ENCODE peak calls at places on chromosome 11, in six cellular contexts. M is stomach, Z is PC-3, Q is kidney epithelial cell, K is brain microvascular endothelial cell, S is neural progenitor cell. A is an unnamed sample.

GRCh38 chr11:35943761-35944502 is at the start of gene LDLRAD3:
- DNase-seq in M (peak), Z (peak), Q (no peak), K (peak), S (peak), A (peak)

GRCh38 chr11:37449146-37449545 is 851.1 kb upstream of the RAG2 start:
- DNase-seq in M (no peak), Z (peak), Q (no peak), K (peak), S (peak), A (peak)

GRCh38 chr11:119447664-119448242 is 24.8 kb upstream of the THY1 start:
- DNase-seq in M (no peak), Z (no peak), Q (no peak), K (no peak), S (no peak), A (no peak)

GRCh38 chr11:28835790-28836189 is 727.6 kb downstream of the METTL15 start:
- DNase-seq in M (no peak), Z (peak), Q (peak), K (peak), S (no peak), A (peak)

GRCh38 chr11:71349627-71350026 is 97.2 kb upstream of the SHANK2 start:
- DNase-seq in M (no peak), Z (no peak), Q (no peak), K (no peak), S (no peak), A (no peak)

GRCh38 chr11:1425006-1425405 is 35.3 kb downstream of the BRSK2 start:
- DNase-seq in M (no peak), Z (no peak), Q (no peak), K (no peak), S (no peak), A (no peak)

GRCh38 chr11:45155627-45156180 is 9.3 kb downstream of the PRDM11 start:
- DNase-seq in M (no peak), Z (no peak), Q (no peak), K (no peak), S (no peak), A (no peak)

GRCh38 chr11:64844330-64845124 is at the start of gene CDC42BPG:
- DNase-seq in M (peak), Z (peak), Q (no peak), K (peak), S (peak), A (no peak)

GRCh38 chr11:5736396-5736795 is at the start of gene OR56B1:
- DNase-seq in M (no peak), Z (no peak), Q (no peak), K (peak), S (no peak), A (no peak)

GRCh38 chr11:118002541-118003019 is 16.4 kb downstream of the IL10RA start:
- DNase-seq in M (no peak), Z (no peak), Q (no peak), K (no peak), S (peak), A (no peak)

GRCh38 chr11:8005556-8005955 is 18.4 kb downstream of the EIF3F start:
- DNase-seq in M (no peak), Z (no peak), Q (no peak), K (no peak), S (no peak), A (no peak)

GRCh38 chr11:2539761-2540520 is 95.1 kb downstream of the KCNQ1 start:
- DNase-seq in M (no peak), Z (no peak), Q (no peak), K (no peak), S (peak), A (no peak)

GRCh38 chr11:693415-693831 is 1.6 kb downstream of the DEAF1 start:
- DNase-seq in M (no peak), Z (peak), Q (no peak), K (no peak), S (peak), A (no peak)

GRCh38 chr11:132050577-132051180 is 680.3 kb downstream of the NTM start:
- DNase-seq in M (no peak), Z (no peak), Q (no peak), K (no peak), S (no peak), A (no peak)

GRCh38 chr11:898160-898517 is 12.5 kb downstream of the CHID1 start:
- DNase-seq in M (no peak), Z (peak), Q (no peak), K (no peak), S (peak), A (no peak)

GRCh38 chr11:16817321-16817720 is 78.9 kb downstream of the C11orf58 start:
- DNase-seq in M (no peak), Z (no peak), Q (no peak), K (no peak), S (no peak), A (no peak)

GRCh38 chr11:1010006-1010405 is 26.5 kb downstream of the MUC6 start:
- DNase-seq in M (no peak), Z (no peak), Q (no peak), K (no peak), S (no peak), A (no peak)

GRCh38 chr11:1481483-1481825 is 5.1 kb downstream of the MOB2 start:
- DNase-seq in M (no peak), Z (no peak), Q (no peak), K (no peak), S (peak), A (no peak)

GRCh38 chr11:74472030-74472429 is 4.7 kb upstream of the KCNE3 start:
- DNase-seq in M (no peak), Z (no peak), Q (no peak), K (no peak), S (no peak), A (no peak)

GRCh38 chr11:6612816-6613136 is 760 bp upstream of the TAF10 start:
- DNase-seq in M (no peak), Z (no peak), Q (no peak), K (no peak), S (peak), A (no peak)

GRCh38 chr11:94975599-94975998 is 2.1 kb downstream of the KDM4D start:
- DNase-seq in M (no peak), Z (no peak), Q (no peak), K (no peak), S (no peak), A (no peak)

GRCh38 chr11:61718046-61718531 is 34.3 kb upstream of the MYRF start:
- DNase-seq in M (no peak), Z (no peak), Q (no peak), K (no peak), S (no peak), A (no peak)

GRCh38 chr11:76666408-76666807 is 4.1 kb downstream of the LRRC32 start:
- DNase-seq in M (no peak), Z (no peak), Q (no peak), K (no peak), S (peak), A (no peak)

GRCh38 chr11:114106986-114107385 is 47.5 kb downstream of the ZBTB16 start:
- DNase-seq in M (no peak), Z (no peak), Q (no peak), K (no peak), S (no peak), A (no peak)

GRCh38 chr11:70381872-70382842 is 16.2 kb upstream of the CTTN start:
- DNase-seq in M (no peak), Z (no peak), Q (no peak), K (peak), S (no peak), A (peak)

GRCh38 chr11:1531961-1532586 is 40.0 kb downstream of the DUSP8 start:
- DNase-seq in M (no peak), Z (no peak), Q (no peak), K (no peak), S (no peak), A (peak)

GRCh38 chr11:126139541-126140091 is 71.8 kb downstream of the RPUSD4 start:
- DNase-seq in M (no peak), Z (no peak), Q (no peak), K (no peak), S (no peak), A (peak)

GRCh38 chr11:43664295-43664694 is 16.2 kb upstream of the HSD17B12 start:
- DNase-seq in M (no peak), Z (no peak), Q (no peak), K (no peak), S (no peak), A (no peak)
- TF ChIP-seq CTCF in M (no peak), Z (no peak), Q (no peak), K (no peak), S (no peak), A (no peak)

GRCh38 chr11:121236115-121237001 is 56.2 kb upstream of the SC5D start:
- DNase-seq in M (no peak), Z (no peak), Q (no peak), K (peak), S (peak), A (no peak)

GRCh38 chr11:121241300-121242176 is 51.0 kb upstream of the SC5D start:
- DNase-seq in M (no peak), Z (no peak), Q (no peak), K (no peak), S (peak), A (no peak)

GRCh38 chr11:121235057-121235456 is 57.5 kb upstream of the SC5D start:
- DNase-seq in M (no peak), Z (no peak), Q (no peak), K (no peak), S (no peak), A (no peak)

GRCh38 chr11:121240650-121241299 is 51.8 kb upstream of the SC5D start:
- DNase-seq in M (no peak), Z (no peak), Q (no peak), K (no peak), S (no peak), A (peak)

DNA sequence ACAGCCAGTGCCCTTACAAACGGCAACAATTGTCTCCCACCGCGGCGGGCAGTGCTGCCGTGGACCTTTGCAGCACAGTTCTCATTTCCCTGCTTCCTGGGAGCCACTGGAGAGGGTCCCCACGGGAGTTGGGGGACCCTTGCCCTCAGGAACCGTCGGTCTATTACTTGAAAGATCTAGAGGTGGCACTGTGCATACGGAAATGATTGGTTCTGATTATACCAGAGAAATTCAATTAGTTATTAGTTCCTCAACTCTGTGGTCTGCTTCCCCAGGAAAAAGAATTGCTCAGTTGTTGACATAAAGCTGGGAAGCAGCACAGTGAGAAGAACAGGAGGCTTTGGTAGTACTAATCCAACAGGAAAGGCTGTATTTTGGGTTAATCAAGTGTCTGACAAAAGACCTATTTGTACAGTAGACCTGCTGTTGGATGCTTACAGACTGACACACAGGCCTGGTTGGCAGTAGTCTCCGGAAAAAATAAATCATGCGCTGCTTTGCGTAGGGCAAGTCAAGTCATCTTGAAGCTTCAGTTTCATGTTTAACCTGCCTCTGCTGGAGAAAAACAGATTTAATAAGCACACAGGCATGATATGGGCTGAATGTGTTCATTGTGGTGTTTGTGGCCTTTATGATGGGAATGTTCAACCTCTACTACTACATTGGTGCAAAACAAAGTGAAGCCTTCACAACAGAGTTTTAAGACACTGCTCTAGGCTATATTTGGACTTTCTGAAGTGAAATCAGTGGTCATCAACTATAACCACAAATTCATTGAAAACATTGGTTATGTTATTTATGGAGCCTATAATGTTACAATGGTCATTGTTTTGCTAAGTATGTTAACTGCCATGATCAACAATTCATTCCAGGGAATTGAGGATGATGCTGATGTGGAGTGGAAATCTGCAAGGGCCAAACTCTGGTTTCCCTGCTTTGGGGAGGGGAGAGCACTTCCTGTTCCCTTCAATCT is 54.6 kb upstream of the SC5D start:
- DNase-seq in M (no peak), Z (peak), Q (no peak), K (peak), S (no peak), A (no peak)
- H3K4me3 ChIP-seq in M (no peak), Z (peak), Q (no peak), K (no peak), S (no peak), A (no peak)

DNA sequence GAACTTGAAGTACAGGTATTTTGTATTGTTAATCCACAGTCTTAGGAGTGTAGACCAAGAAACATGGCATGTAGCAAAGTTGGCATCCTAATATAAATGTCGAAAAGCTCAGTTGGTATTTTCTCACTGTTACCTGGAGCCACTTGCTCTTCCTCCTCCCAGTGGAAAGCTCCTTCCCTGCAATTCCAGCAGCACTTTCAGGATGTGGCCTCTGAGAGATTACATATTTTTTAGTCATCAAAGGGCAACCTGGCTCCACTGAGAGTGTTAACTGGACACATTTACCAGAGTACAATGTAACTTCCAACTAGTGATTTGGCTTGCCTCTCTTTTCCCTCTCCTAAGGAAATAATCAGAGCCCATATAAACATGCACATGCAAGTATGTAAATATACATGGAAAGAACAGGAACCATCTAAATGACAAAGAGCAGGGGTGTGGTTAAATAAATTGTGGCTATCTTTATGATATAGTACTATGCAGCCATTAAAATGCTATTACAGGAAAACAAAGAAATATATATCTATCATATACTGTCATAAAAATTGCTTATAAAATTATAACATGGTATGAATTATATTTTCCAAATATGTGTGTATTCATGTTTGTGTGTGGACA is 14.2 kb upstream of the EED start:
- DNase-seq in M (no peak), Z (peak), Q (no peak), K (no peak), S (no peak), A (no peak)
- TF ChIP-seq CTCF in M (no peak), Z (no peak), Q (no peak), K (no peak), S (no peak), A (no peak)

GRCh38 chr11:67174311-67174710 is 55.2 kb downstream of the KDM2A start:
- DNase-seq in M (no peak), Z (no peak), Q (no peak), K (no peak), S (no peak), A (no peak)
- H3K4me3 ChIP-seq in M (no peak), Z (no peak), Q (no peak), K (no peak), S (no peak), A (no peak)

A was measured in astrocyte of the cerebellum.